ENCODE peak calls at places on chromosomes 11 and 22, in nine cellular contexts. P is EH; Y is stimulated activated CD8-positive, alpha-beta memory T cell treated with anti-CD3 and anti-CD28 coated beads, Interleukin-7, amount 100 ng/mL, for 48 hours; V is osteocyte; A is mucosa of gallbladder; O is activated T-cell treated with anti-CD3 and anti-CD28 coated beads for 1 hour; G is HuH-7; U is naive thymus-derived CD4-positive, alpha-beta T cell; C is naive B cell. W is an unnamed sample.

GRCh38 chr11:25961539-25961938 is 370.4 kb upstream of the ANO3 start:
- DNase-seq in P (no peak), Y (no peak), V (no peak), A (no peak), O (no peak), G (no peak), U (no peak), C (no peak), W (no peak)

GRCh38 chr11:117468888-117469287 is 141.2 kb downstream of the CEP164 start:
- DNase-seq in P (no peak), Y (no peak), V (no peak), A (no peak), O (no peak), G (no peak), U (no peak), C (no peak), W (no peak)

GRCh38 chr11:112886707-112887370 is 74.4 kb upstream of the NCAM1 start:
- DNase-seq in P (no peak), Y (no peak), V (no peak), A (no peak), O (no peak), G (no peak), U (no peak), C (no peak), W (no peak)

GRCh38 chr11:119432484-119433368 is 9.8 kb upstream of the THY1 start:
- DNase-seq in P (peak), Y (no peak), V (no peak), A (no peak), O (no peak), G (no peak), U (no peak), C (no peak), W (no peak)

GRCh38 chr11:19727246-19727645 is 14.6 kb downstream of the NAV2 start:
- DNase-seq in P (peak), Y (no peak), V (no peak), A (no peak), O (no peak), G (no peak), U (no peak), C (no peak), W (no peak)

GRCh38 chr11:86811637-86812321 is 11.4 kb downstream of the PRSS23 start:
- DNase-seq in P (peak), Y (no peak), V (no peak), A (peak), O (no peak), G (no peak), U (no peak), C (no peak), W (no peak)

GRCh38 chr11:128593281-128593680 is 5.9 kb upstream of the ETS1 start:
- DNase-seq in P (peak), Y (no peak), V (no peak), A (no peak), O (no peak), G (no peak), U (no peak), C (no peak), W (no peak)

GRCh38 chr11:27254744-27255446 is 108.1 kb downstream of the CCDC34 start:
- DNase-seq in P (peak), Y (no peak), V (no peak), A (no peak), O (no peak), G (no peak), U (no peak), C (no peak), W (no peak)

GRCh38 chr11:27722117-27722844 is 22.0 kb upstream of the BDNF start:
- DNase-seq in P (peak), Y (no peak), V (no peak), A (no peak), O (no peak), G (no peak), U (peak), C (no peak), W (no peak)

GRCh38 chr22:35399114-35399677 is 744 bp upstream of the MCM5 start:
- DNase-seq in P (no peak), Y (no peak), V (no peak), A (no peak), O (no peak), G (no peak), U (no peak), C (no peak), W (no peak)

GRCh38 chr11:130337281-130338089 is 22.8 kb upstream of the ZBTB44 start:
- DNase-seq in P (no peak), Y (no peak), V (no peak), A (no peak), O (no peak), G (no peak), U (no peak), C (no peak), W (no peak)

GRCh38 chr22:50089231-50090140 is at the start of gene MOV10L1:
- DNase-seq in P (no peak), Y (no peak), V (no peak), A (peak), O (no peak), G (no peak), U (no peak), C (no peak), W (no peak)

GRCh38 chr11:73380321-73380720 is 4.1 kb downstream of the RELT start:
- DNase-seq in P (no peak), Y (no peak), V (no peak), A (no peak), O (no peak), G (no peak), U (no peak), C (no peak), W (no peak)

GRCh38 chr22:46074771-46075551 is 75.4 kb upstream of the PPARA start:
- DNase-seq in P (peak), Y (no peak), V (no peak), A (no peak), O (no peak), G (no peak), U (no peak), C (no peak), W (no peak)

GRCh38 chr11:93031386-93031785 is 61.9 kb downstream of the MTNR1B start:
- DNase-seq in P (peak), Y (no peak), V (no peak), A (no peak), O (no peak), G (no peak), U (no peak), C (no peak), W (no peak)

GRCh38 chr11:73566422-73566821 is 31.5 kb downstream of the FAM168A start:
- DNase-seq in P (peak), Y (no peak), V (no peak), A (no peak), O (no peak), G (no peak), U (no peak), C (no peak), W (no peak)

W was measured in NCI-H460.